ENCODE peak calls at places on chromosomes 6 and 20, in nine cellular contexts. G is cardiac fibroblast; P is NCI-H524; L is activated CD4-positive, alpha-beta T cell treated with anti-CD3 and anti-CD28 coated beads for 48 hours; M is anterior cingulate cortex; N is H7; Q is activated naive CD8-positive, alpha-beta T cell treated with anti-CD3 and anti-CD28 coated beads, Interleukin-2, amount 50 U/mL, for 24 hours; X is activated naive CD4-positive, alpha-beta T cell treated with Interleukin-2 at 50 U/mL for 16 hours; O is NCI-H1092 treated with DMSO at 0.1 percent for 48 hours. K is an unnamed sample.

GRCh38 chr6:44696099-44696498 is 308.6 kb downstream of the CDC5L start:
- DNase-seq in G (peak; percentile 85), P (no peak), L (no peak), M (no peak), N (no peak), Q (no peak), X (no peak), O (no peak), K (no peak)

GRCh38 chr6:140572129-140572528 is 1197.7 kb upstream of the CITED2 start:
- DNase-seq in G (peak; percentile 95), P (no peak), L (no peak), M (no peak), N (no peak), Q (no peak), X (no peak), O (no peak), K (no peak)

GRCh38 chr6:54198134-54198533 is 86.9 kb downstream of the MLIP start:
- DNase-seq in G (peak; percentile 3), P (no peak), L (no peak), M (no peak), N (no peak), Q (no peak), X (no peak), O (no peak), K (no peak)

GRCh38 chr6:122322824-122323223 is 76.6 kb upstream of the HSF2 start:
- DNase-seq in G (peak; percentile 25), P (peak; percentile 33), L (no peak), M (no peak), N (no peak), Q (no peak), X (no peak), O (no peak), K (peak; percentile 2)

GRCh38 chr6:3566812-3567211 is 110.0 kb upstream of the SLC22A23 start:
- DNase-seq in G (peak; percentile 76), P (no peak), L (no peak), M (no peak), N (no peak), Q (no peak), X (no peak), O (no peak), K (no peak)

GRCh38 chr20:58851221-58851968 is 693 bp upstream of the GNAS-AS1 start:
- DNase-seq in G (peak; percentile 24), P (no peak), L (peak; percentile 19), M (no peak), N (peak; percentile 81), Q (no peak), X (no peak), O (no peak), K (no peak)

GRCh38 chr6:139679516-139680179 is 305.2 kb upstream of the CITED2 start:
- DNase-seq in G (peak; percentile 83), P (no peak), L (no peak), M (no peak), N (no peak), Q (no peak), X (no peak), O (no peak), K (no peak)

GRCh38 chr6:83352413-83352812 is 78.4 kb downstream of the ME1 start:
- DNase-seq in G (no peak), P (no peak), L (no peak), M (no peak), N (no peak), Q (no peak), X (no peak), O (no peak), K (no peak)

GRCh38 chr6:110101885-110102284 is 77.6 kb downstream of the WASF1 start:
- DNase-seq in G (no peak), P (no peak), L (no peak), M (no peak), N (peak; percentile 8), Q (no peak), X (no peak), O (no peak), K (no peak)

GRCh38 chr6:147161974-147162495 is 42.2 kb upstream of the STXBP5 start:
- DNase-seq in G (peak; percentile 93), P (no peak), L (no peak), M (no peak), N (no peak), Q (no peak), X (no peak), O (no peak), K (no peak)

GRCh38 chr20:53942121-53942816 is 128.1 kb downstream of the BCAS1 start:
- DNase-seq in G (no peak), P (no peak), L (no peak), M (no peak), N (peak; percentile 58), Q (no peak), X (no peak), O (no peak), K (no peak)

GRCh38 chr20:33443006-33443511 is 504 bp downstream of the SNTA1 start:
- DNase-seq in G (no peak), P (no peak), L (peak; percentile 34), M (no peak), N (no peak), Q (peak; percentile 26), X (peak; percentile 34), O (peak; percentile 65), K (peak; percentile 41)

GRCh38 chr6:150631283-150631981 is 31.7 kb downstream of the PLEKHG1 start:
- DNase-seq in G (no peak), P (no peak), L (peak; percentile 26), M (no peak), N (no peak), Q (peak; percentile 47), X (peak; percentile 36), O (no peak), K (no peak)

GRCh38 chr20:24802286-24802820 is 146.7 kb upstream of the CST7 start:
- DNase-seq in G (no peak), P (no peak), L (no peak), M (no peak), N (no peak), Q (no peak), X (no peak), O (no peak), K (no peak)

GRCh38 chr6:56551409-56552120 is 91.1 kb downstream of the DST start:
- DNase-seq in G (no peak), P (no peak), L (no peak), M (no peak), N (no peak), Q (no peak), X (no peak), O (no peak), K (no peak)

GRCh38 chr6:105669232-105669631 is 266.4 kb upstream of the PREP start:
- DNase-seq in G (no peak), P (no peak), L (no peak), M (no peak), N (no peak), Q (no peak), X (no peak), O (no peak), K (no peak)

GRCh38 chr6:165987483-165988305 is 180.0 kb downstream of the TBXT start:
- DNase-seq in G (peak; percentile 85), P (no peak), L (no peak), M (peak; percentile 59), N (peak; percentile 85), Q (no peak), X (no peak), O (no peak), K (peak; percentile 29)

GRCh38 chr20:59299961-59300340 is 460 bp upstream of the EDN3 start:
- DNase-seq in G (no peak), P (no peak), L (no peak), M (no peak), N (no peak), Q (no peak), X (no peak), O (no peak), K (no peak)

GRCh38 chr6:46764961-46765360 is 18.2 kb downstream of the ANKRD66 start:
- DNase-seq in G (no peak), P (no peak), L (no peak), M (no peak), N (no peak), Q (no peak), X (no peak), O (no peak), K (no peak)

GRCh38 chr6:151616091-151616513 is 122.3 kb downstream of the CCDC170 start:
- DNase-seq in G (no peak), P (no peak), L (no peak), M (no peak), N (peak; percentile 9), Q (no peak), X (no peak), O (no peak), K (no peak)

GRCh38 chr20:45372646-45373352 is 5.3 kb downstream of the TP53TG5 start:
- DNase-seq in G (no peak), P (no peak), L (no peak), M (peak; percentile 23), N (peak; percentile 82), Q (no peak), X (no peak), O (no peak), K (peak; percentile 64)

GRCh38 chr20:4924032-4924431 is 77.3 kb downstream of the SLC23A2 start:
- DNase-seq in G (no peak), P (no peak), L (no peak), M (no peak), N (peak; percentile 38), Q (no peak), X (no peak), O (no peak), K (no peak)

GRCh38 chr6:158389188-158389919 is 77.1 kb downstream of the TULP4 start:
- DNase-seq in G (peak; percentile 61), P (no peak), L (no peak), M (no peak), N (no peak), Q (no peak), X (no peak), O (no peak), K (no peak)

GRCh38 chr6:64439274-64439673 is 803.7 kb downstream of the PHF3 start:
- DNase-seq in G (no peak), P (no peak), L (no peak), M (no peak), N (no peak), Q (no peak), X (no peak), O (no peak), K (no peak)

GRCh38 chr6:108673602-108674001 is 112.9 kb downstream of the FOXO3 start:
- DNase-seq in G (peak; percentile 54), P (no peak), L (no peak), M (no peak), N (no peak), Q (no peak), X (no peak), O (no peak), K (no peak)

GRCh38 chr6:144482142-144482541 is 197.0 kb downstream of the UTRN start:
- DNase-seq in G (peak; percentile 89), P (peak; percentile 73), L (peak; percentile 81), M (no peak), N (peak; percentile 60), Q (peak; percentile 71), X (peak; percentile 78), O (peak; percentile 42), K (peak; percentile 77)

GRCh38 chr6:1311400-1312192 is at the start of gene FOXQ1:
- DNase-seq in G (peak; percentile 29), P (no peak), L (peak; percentile 28), M (no peak), N (peak; percentile 85), Q (no peak), X (no peak), O (no peak), K (peak; percentile 58)

GRCh38 chr6:89117285-89118108 is at the start of gene SRSF12:
- DNase-seq in G (peak; percentile 33), P (peak; percentile 15), L (peak; percentile 34), M (no peak), N (peak; percentile 96), Q (peak; percentile 39), X (peak; percentile 36), O (peak; percentile 43), K (peak; percentile 68)

GRCh38 chr6:32114853-32115252 is 5.7 kb upstream of the TNXB start:
- DNase-seq in G (peak; percentile 89), P (no peak), L (no peak), M (no peak), N (no peak), Q (no peak), X (no peak), O (no peak), K (no peak)

GRCh38 chr6:33427585-33428218 is 7.8 kb downstream of the SYNGAP1 start:
- DNase-seq in G (no peak), P (no peak), L (peak; percentile 64), M (no peak), N (peak; percentile 88), Q (peak; percentile 66), X (peak; percentile 59), O (no peak), K (no peak)

GRCh38 chr6:99151634-99152344 is 197.7 kb downstream of the FAXC start:
- DNase-seq in G (peak; percentile 10), P (no peak), L (peak; percentile 70), M (no peak), N (peak; percentile 60), Q (peak; percentile 54), X (peak; percentile 28), O (peak; percentile 2), K (no peak)

K was measured in NCI-H1105.